ENCODE peak calls at places on chromosomes 11 and 22, in six cellular contexts. One of them, this sample, is unnamed.

GRCh38 chr11:93895106-93895862 is 44.9 kb upstream of the VSTM5 start:
- DNase-seq in kidney epithelial cell: no peak
- DNase-seq in NCI-H1092: peak; percentile 64
- DNase-seq in HS-5: peak; percentile 45
- DNase-seq in NCI-H460: peak; percentile 30
- DNase-seq in ELF-1: no peak
- DNase-seq in this sample: no peak

GRCh38 chr22:24247564-24248344 is 2.9 kb upstream of the GGT5 start:
- DNase-seq in NCI-H460: peak; percentile 62
- DNase-seq in kidney epithelial cell: no peak
- DNase-seq in HS-5: peak; percentile 45
- DNase-seq in ELF-1: peak; percentile 92
- DNase-seq in NCI-H1092: peak; percentile 58
- DNase-seq in this sample: no peak

GRCh38 chr22:41401781-41402648 is 20.3 kb downstream of the TEF start:
- DNase-seq in ELF-1: no peak
- DNase-seq in NCI-H1092: peak; percentile 57
- DNase-seq in HS-5: peak; percentile 58
- DNase-seq in NCI-H460: no peak
- DNase-seq in kidney epithelial cell: no peak
- DNase-seq in this sample: peak; percentile 69

GRCh38 chr22:24028533-24028932 is 17.4 kb downstream of the CABIN1 start:
- DNase-seq in NCI-H460: no peak
- DNase-seq in kidney epithelial cell: no peak
- DNase-seq in NCI-H1092: no peak
- DNase-seq in ELF-1: no peak
- DNase-seq in HS-5: no peak
- DNase-seq in this sample: no peak

GRCh38 chr22:42035256-42035655 is 35.4 kb downstream of the NAGA start:
- DNase-seq in HS-5: no peak
- DNase-seq in NCI-H1092: no peak
- DNase-seq in ELF-1: no peak
- DNase-seq in NCI-H460: no peak
- DNase-seq in kidney epithelial cell: no peak
- DNase-seq in this sample: no peak

GRCh38 chr11:60005360-60005759 is 11.6 kb upstream of the OOSP4B start:
- DNase-seq in NCI-H1092: no peak
- DNase-seq in ELF-1: no peak
- DNase-seq in NCI-H460: no peak
- DNase-seq in HS-5: peak; percentile 31
- DNase-seq in kidney epithelial cell: peak; percentile 12
- DNase-seq in this sample: no peak

GRCh38 chr22:43326342-43326825 is 16.8 kb downstream of the SCUBE1 start:
- DNase-seq in HS-5: no peak
- DNase-seq in kidney epithelial cell: no peak
- DNase-seq in ELF-1: peak; percentile 63
- DNase-seq in NCI-H1092: no peak
- DNase-seq in NCI-H460: no peak
- DNase-seq in this sample: no peak

GRCh38 chr22:35205141-35205775 is 52.0 kb upstream of the HMGXB4 start:
- DNase-seq in NCI-H460: no peak
- DNase-seq in ELF-1: peak; percentile 30
- DNase-seq in NCI-H1092: peak; percentile 7
- DNase-seq in HS-5: no peak
- DNase-seq in kidney epithelial cell: no peak
- DNase-seq in this sample: no peak

GRCh38 chr11:131924001-131924400 is 553.6 kb downstream of the NTM start:
- DNase-seq in ELF-1: no peak
- DNase-seq in NCI-H460: no peak
- DNase-seq in HS-5: no peak
- DNase-seq in NCI-H1092: no peak
- DNase-seq in kidney epithelial cell: no peak
- DNase-seq in this sample: no peak

GRCh38 chr22:26606611-26607010 is 11.2 kb downstream of the CRYBB1 start:
- DNase-seq in ELF-1: no peak
- DNase-seq in NCI-H1092: no peak
- DNase-seq in NCI-H460: no peak
- DNase-seq in kidney epithelial cell: no peak
- DNase-seq in HS-5: peak; percentile 49
- DNase-seq in this sample: no peak

GRCh38 chr11:130042093-130042591 is 27.6 kb upstream of the APLP2 start:
- DNase-seq in kidney epithelial cell: peak; percentile 94
- DNase-seq in ELF-1: no peak
- DNase-seq in NCI-H1092: no peak
- DNase-seq in HS-5: peak; percentile 68
- DNase-seq in NCI-H460: peak; percentile 52
- DNase-seq in this sample: no peak

GRCh38 chr22:49212466-49212865 is 615.2 kb downstream of the BRD1 start:
- DNase-seq in NCI-H1092: no peak
- DNase-seq in ELF-1: no peak
- DNase-seq in kidney epithelial cell: no peak
- DNase-seq in HS-5: no peak
- DNase-seq in NCI-H460: no peak
- DNase-seq in this sample: no peak

GRCh38 chr22:41302016-41302767 is 867 bp downstream of the ZC3H7B start:
- DNase-seq in NCI-H1092: no peak
- DNase-seq in HS-5: no peak
- DNase-seq in ELF-1: no peak
- DNase-seq in NCI-H460: no peak
- DNase-seq in kidney epithelial cell: no peak
- DNase-seq in this sample: no peak

GRCh38 chr11:723120-723883 is 17.3 kb downstream of the EPS8L2 start:
- DNase-seq in HS-5: no peak
- DNase-seq in ELF-1: no peak
- DNase-seq in kidney epithelial cell: no peak
- DNase-seq in NCI-H460: no peak
- DNase-seq in NCI-H1092: no peak
- DNase-seq in this sample: no peak

GRCh38 chr11:12831471-12832202 is 157.4 kb downstream of the TEAD1 start:
- DNase-seq in kidney epithelial cell: no peak
- DNase-seq in NCI-H1092: peak; percentile 57
- DNase-seq in ELF-1: no peak
- DNase-seq in HS-5: no peak
- DNase-seq in NCI-H460: no peak
- DNase-seq in this sample: no peak

GRCh38 chr11:132610216-132610615 is 922.1 kb downstream of the OPCML start:
- DNase-seq in NCI-H460: no peak
- DNase-seq in ELF-1: no peak
- DNase-seq in HS-5: no peak
- DNase-seq in kidney epithelial cell: no peak
- DNase-seq in NCI-H1092: no peak
- DNase-seq in this sample: no peak

GRCh38 chr11:45048870-45049825 is 97.3 kb upstream of the PRDM11 start:
- DNase-seq in kidney epithelial cell: no peak
- DNase-seq in HS-5: no peak
- DNase-seq in NCI-H460: no peak
- DNase-seq in ELF-1: no peak
- DNase-seq in NCI-H1092: no peak
- DNase-seq in this sample: peak; percentile 86

GRCh38 chr11:124799384-124800225 is 601 bp downstream of the MSANTD2 start:
- DNase-seq in kidney epithelial cell: no peak
- DNase-seq in HS-5: no peak
- DNase-seq in NCI-H1092: no peak
- DNase-seq in ELF-1: peak; percentile 67
- DNase-seq in NCI-H460: no peak
- DNase-seq in this sample: no peak

GRCh38 chr11:110679323-110679980 is 32.8 kb downstream of the ARHGAP20 start:
- DNase-seq in NCI-H1092: no peak
- DNase-seq in HS-5: peak; percentile 44
- DNase-seq in ELF-1: no peak
- DNase-seq in kidney epithelial cell: no peak
- DNase-seq in NCI-H460: no peak
- DNase-seq in this sample: no peak

GRCh38 chr11:132060546-132060945 is 690.1 kb downstream of the NTM start:
- DNase-seq in NCI-H1092: no peak
- DNase-seq in NCI-H460: no peak
- DNase-seq in kidney epithelial cell: no peak
- DNase-seq in HS-5: no peak
- DNase-seq in ELF-1: no peak
- DNase-seq in this sample: no peak

GRCh38 chr22:42883121-42883520 is 26.0 kb upstream of the ARFGAP3 start:
- DNase-seq in NCI-H460: no peak
- DNase-seq in HS-5: no peak
- DNase-seq in ELF-1: no peak
- DNase-seq in NCI-H1092: no peak
- DNase-seq in kidney epithelial cell: no peak
- DNase-seq in this sample: no peak

GRCh38 chr22:46737976-46738641 is at the start of gene CERK:
- DNase-seq in kidney epithelial cell: no peak
- DNase-seq in NCI-H1092: no peak
- DNase-seq in HS-5: no peak
- DNase-seq in NCI-H460: peak; percentile 33
- DNase-seq in ELF-1: no peak
- DNase-seq in this sample: no peak

GRCh38 chr22:47149976-47150375 is 387.5 kb downstream of the TBC1D22A start:
- DNase-seq in ELF-1: no peak
- DNase-seq in NCI-H1092: no peak
- DNase-seq in kidney epithelial cell: no peak
- DNase-seq in HS-5: no peak
- DNase-seq in NCI-H460: no peak
- DNase-seq in this sample: no peak

GRCh38 chr22:22997262-22997898 is 72.9 kb upstream of the GNAZ start:
- DNase-seq in ELF-1: no peak
- DNase-seq in kidney epithelial cell: no peak
- DNase-seq in HS-5: no peak
- DNase-seq in NCI-H460: no peak
- DNase-seq in NCI-H1092: no peak
- DNase-seq in this sample: no peak

GRCh38 chr11:116970485-116971292 is 127.5 kb downstream of the SIK3 start:
- DNase-seq in NCI-H1092: no peak
- DNase-seq in NCI-H460: no peak
- DNase-seq in ELF-1: no peak
- DNase-seq in HS-5: no peak
- DNase-seq in kidney epithelial cell: no peak
- DNase-seq in this sample: no peak

GRCh38 chr22:32665676-32666075 is 135.8 kb upstream of the TIMP3 start:
- DNase-seq in NCI-H460: no peak
- DNase-seq in ELF-1: no peak
- DNase-seq in kidney epithelial cell: no peak
- DNase-seq in HS-5: no peak
- DNase-seq in NCI-H1092: no peak
- DNase-seq in this sample: no peak

GRCh38 chr22:22941831-22942510 is 54.4 kb downstream of the IGLL5 start:
- DNase-seq in NCI-H1092: no peak
- DNase-seq in ELF-1: no peak
- DNase-seq in kidney epithelial cell: no peak
- DNase-seq in HS-5: no peak
- DNase-seq in NCI-H460: no peak
- DNase-seq in this sample: no peak

GRCh38 chr11:68990995-68991780 is 10.4 kb upstream of the MRGPRD start:
- DNase-seq in HS-5: no peak
- DNase-seq in NCI-H460: no peak
- DNase-seq in NCI-H1092: no peak
- DNase-seq in ELF-1: no peak
- DNase-seq in kidney epithelial cell: no peak
- DNase-seq in this sample: no peak

GRCh38 chr11:73013021-73013420 is 129.1 kb downstream of the FCHSD2 start:
- DNase-seq in NCI-H1092: no peak
- DNase-seq in HS-5: no peak
- DNase-seq in kidney epithelial cell: no peak
- DNase-seq in NCI-H460: no peak
- DNase-seq in ELF-1: no peak
- DNase-seq in this sample: no peak

GRCh38 chr22:43342347-43343261 is 568 bp downstream of the SCUBE1 start:
- DNase-seq in NCI-H460: no peak
- DNase-seq in NCI-H1092: no peak
- DNase-seq in ELF-1: no peak
- DNase-seq in HS-5: no peak
- DNase-seq in kidney epithelial cell: no peak
- DNase-seq in this sample: no peak

GRCh38 chr11:129815596-129816461 is at the start of gene TMEM45B:
- DNase-seq in NCI-H1092: peak; percentile 35
- DNase-seq in ELF-1: peak; percentile 27
- DNase-seq in kidney epithelial cell: no peak
- DNase-seq in NCI-H460: no peak
- DNase-seq in HS-5: no peak
- DNase-seq in this sample: no peak

GRCh38 chr11:130865772-130866114 is 50.5 kb downstream of the SNX19 start:
- DNase-seq in HS-5: no peak
- DNase-seq in NCI-H460: no peak
- DNase-seq in NCI-H1092: no peak
- DNase-seq in kidney epithelial cell: no peak
- DNase-seq in ELF-1: no peak
- DNase-seq in this sample: no peak

GRCh38 chr11:106238704-106239360 is 161.4 kb downstream of the AASDHPPT start:
- DNase-seq in NCI-H460: no peak
- DNase-seq in kidney epithelial cell: no peak
- DNase-seq in ELF-1: no peak
- DNase-seq in HS-5: no peak
- DNase-seq in NCI-H1092: no peak
- DNase-seq in this sample: no peak

GRCh38 chr11:1116666-1117390 is 40.9 kb upstream of the MUC5AC start:
- DNase-seq in NCI-H1092: no peak
- DNase-seq in kidney epithelial cell: no peak
- DNase-seq in NCI-H460: no peak
- DNase-seq in HS-5: no peak
- DNase-seq in ELF-1: no peak
- DNase-seq in this sample: no peak

GRCh38 chr22:44735518-44736428 is 16.6 kb upstream of the ARHGAP8 start:
- DNase-seq in HS-5: no peak
- DNase-seq in NCI-H1092: no peak
- DNase-seq in kidney epithelial cell: no peak
- DNase-seq in ELF-1: peak; percentile 92
- DNase-seq in NCI-H460: peak; percentile 42
- DNase-seq in this sample: no peak

GRCh38 chr22:37777122-37777687 is 30.5 kb upstream of the GCAT start:
- DNase-seq in HS-5: peak; percentile 84
- DNase-seq in kidney epithelial cell: peak; percentile 92
- DNase-seq in NCI-H460: no peak
- DNase-seq in NCI-H1092: no peak
- DNase-seq in ELF-1: peak; percentile 84
- DNase-seq in this sample: no peak

GRCh38 chr11:120746836-120747609 is 235.5 kb downstream of the GRIK4 start:
- DNase-seq in kidney epithelial cell: no peak
- DNase-seq in NCI-H460: no peak
- DNase-seq in HS-5: no peak
- DNase-seq in NCI-H1092: peak; percentile 60
- DNase-seq in ELF-1: no peak
- DNase-seq in this sample: peak; percentile 72

GRCh38 chr11:93225642-93226041 is 27.9 kb upstream of the SLC36A4 start:
- DNase-seq in HS-5: no peak
- DNase-seq in ELF-1: no peak
- DNase-seq in kidney epithelial cell: no peak
- DNase-seq in NCI-H460: peak; percentile 14
- DNase-seq in NCI-H1092: peak; percentile 42
- DNase-seq in this sample: no peak

GRCh38 chr22:35866646-35867045 is 149.0 kb downstream of the APOL5 start:
- DNase-seq in HS-5: no peak
- DNase-seq in NCI-H1092: no peak
- DNase-seq in NCI-H460: no peak
- DNase-seq in kidney epithelial cell: no peak
- DNase-seq in ELF-1: no peak
- DNase-seq in this sample: no peak

GRCh38 chr11:14075118-14075601 is 112.6 kb downstream of the SPON1 start:
- DNase-seq in ELF-1: peak; percentile 31
- DNase-seq in NCI-H460: no peak
- DNase-seq in NCI-H1092: no peak
- DNase-seq in HS-5: no peak
- DNase-seq in kidney epithelial cell: peak; percentile 44
- DNase-seq in this sample: no peak